ENCODE peak calls at places on chromosomes 13 and 19, in six cellular contexts. One of them, this sample, is unnamed.
A peak's percentile ranks its signal among the peaks of the same experiment; 100 is the strongest.

GRCh38 chr19:6721773-6722172 is 1.3 kb upstream of the C3 start:
- DNase-seq in stomach: no peak
- DNase-seq in IMR-90: no peak
- DNase-seq in HCT116: no peak
- DNase-seq in psoas muscle: peak; percentile 21
- DNase-seq in endothelial cell of umbilical vein: no peak
- DNase-seq in this sample: no peak

GRCh38 chr19:7904074-7905020 is 670 bp downstream of the MAP2K7 start:
- DNase-seq in psoas muscle: peak; percentile 83
- DNase-seq in stomach: no peak
- DNase-seq in HCT116: no peak
- DNase-seq in endothelial cell of umbilical vein: peak; percentile 21
- DNase-seq in IMR-90: no peak
- DNase-seq in this sample: no peak

GRCh38 chr19:33248954-33249613 is 23.4 kb upstream of the SLC7A10 start:
- DNase-seq in psoas muscle: peak; percentile 60
- DNase-seq in HCT116: no peak
- DNase-seq in endothelial cell of umbilical vein: no peak
- DNase-seq in IMR-90: no peak
- DNase-seq in stomach: peak; percentile 30
- DNase-seq in this sample: no peak

GRCh38 chr19:38425810-38426466 is at the start of gene RASGRP4:
- DNase-seq in endothelial cell of umbilical vein: no peak
- DNase-seq in stomach: no peak
- DNase-seq in psoas muscle: peak; percentile 66
- DNase-seq in HCT116: no peak
- DNase-seq in IMR-90: no peak
- DNase-seq in this sample: no peak

GRCh38 chr13:43316997-43317396 is 293.6 kb downstream of the DNAJC15 start:
- DNase-seq in HCT116: no peak
- DNase-seq in psoas muscle: peak; percentile 72
- DNase-seq in IMR-90: peak; percentile 67
- DNase-seq in stomach: no peak
- DNase-seq in endothelial cell of umbilical vein: peak; percentile 82
- DNase-seq in this sample: peak; percentile 50

GRCh38 chr19:41860419-41861097 is 503 bp downstream of the RPS19 start:
- DNase-seq in psoas muscle: peak; percentile 55
- DNase-seq in endothelial cell of umbilical vein: peak; percentile 40
- DNase-seq in IMR-90: no peak
- DNase-seq in stomach: no peak
- DNase-seq in HCT116: no peak
- DNase-seq in this sample: no peak

GRCh38 chr19:16325671-16326400 is 1.2 kb downstream of the KLF2 start:
- DNase-seq in stomach: no peak
- DNase-seq in endothelial cell of umbilical vein: peak; percentile 29
- DNase-seq in psoas muscle: peak; percentile 70
- DNase-seq in HCT116: no peak
- DNase-seq in IMR-90: no peak
- DNase-seq in this sample: no peak

GRCh38 chr19:52742516-52742915 is 7.7 kb upstream of the ZNF611 start:
- DNase-seq in IMR-90: no peak
- DNase-seq in HCT116: no peak
- DNase-seq in stomach: no peak
- DNase-seq in endothelial cell of umbilical vein: no peak
- DNase-seq in psoas muscle: no peak
- DNase-seq in this sample: no peak

GRCh38 chr19:37975596-37976515 is 68.8 kb downstream of the SIPA1L3 start:
- DNase-seq in endothelial cell of umbilical vein: no peak
- DNase-seq in HCT116: no peak
- DNase-seq in stomach: no peak
- DNase-seq in IMR-90: no peak
- DNase-seq in psoas muscle: no peak
- DNase-seq in this sample: no peak

GRCh38 chr19:51531349-51532315 is at the start of gene SIGLEC6:
- DNase-seq in stomach: peak; percentile 37
- DNase-seq in IMR-90: no peak
- DNase-seq in endothelial cell of umbilical vein: no peak
- DNase-seq in HCT116: no peak
- DNase-seq in psoas muscle: peak; percentile 67
- DNase-seq in this sample: no peak

GRCh38 chr13:33168326-33168960 is 117.1 kb downstream of the STARD13 start:
- DNase-seq in stomach: no peak
- DNase-seq in endothelial cell of umbilical vein: no peak
- DNase-seq in IMR-90: no peak
- DNase-seq in psoas muscle: no peak
- DNase-seq in HCT116: no peak
- DNase-seq in this sample: peak; percentile 42

GRCh38 chr19:38564981-38565685 is 52.6 kb downstream of the MAP4K1 start:
- DNase-seq in endothelial cell of umbilical vein: no peak
- DNase-seq in IMR-90: no peak
- DNase-seq in stomach: no peak
- DNase-seq in HCT116: no peak
- DNase-seq in psoas muscle: peak; percentile 51
- DNase-seq in this sample: no peak

GRCh38 chr19:40740747-40741146 is 9.5 kb downstream of the ACTMAP start:
- DNase-seq in HCT116: no peak
- DNase-seq in IMR-90: no peak
- DNase-seq in psoas muscle: peak; percentile 86
- DNase-seq in endothelial cell of umbilical vein: no peak
- DNase-seq in stomach: no peak
- DNase-seq in this sample: no peak

GRCh38 chr19:35714601-35715354 is 3.0 kb upstream of the KMT2B start:
- DNase-seq in stomach: no peak
- DNase-seq in IMR-90: no peak
- DNase-seq in endothelial cell of umbilical vein: no peak
- DNase-seq in psoas muscle: no peak
- DNase-seq in HCT116: no peak
- DNase-seq in this sample: no peak

GRCh38 chr13:103218253-103218652 is 152.0 kb upstream of the SLC10A2 start:
- DNase-seq in stomach: no peak
- DNase-seq in HCT116: no peak
- DNase-seq in endothelial cell of umbilical vein: no peak
- DNase-seq in IMR-90: no peak
- DNase-seq in psoas muscle: no peak
- DNase-seq in this sample: peak; percentile 9

GRCh38 chr13:97256343-97256783 is 34.2 kb downstream of the MBNL2 start:
- DNase-seq in HCT116: peak; percentile 98
- DNase-seq in stomach: no peak
- DNase-seq in endothelial cell of umbilical vein: peak; percentile 97
- DNase-seq in psoas muscle: no peak
- DNase-seq in IMR-90: peak; percentile 97
- DNase-seq in this sample: peak; percentile 99

GRCh38 chr13:97252735-97253134 is 30.6 kb downstream of the MBNL2 start:
- DNase-seq in stomach: no peak
- DNase-seq in IMR-90: no peak
- DNase-seq in psoas muscle: no peak
- DNase-seq in endothelial cell of umbilical vein: no peak
- DNase-seq in HCT116: no peak
- DNase-seq in this sample: no peak

GRCh38 chr13:97255515-97255999 is 33.4 kb downstream of the MBNL2 start:
- DNase-seq in HCT116: no peak
- DNase-seq in endothelial cell of umbilical vein: no peak
- DNase-seq in psoas muscle: no peak
- DNase-seq in IMR-90: peak; percentile 47
- DNase-seq in stomach: no peak
- DNase-seq in this sample: no peak

GRCh38 chr13:97254809-97255208 is 32.7 kb downstream of the MBNL2 start:
- DNase-seq in stomach: no peak
- DNase-seq in IMR-90: peak; percentile 86
- DNase-seq in endothelial cell of umbilical vein: no peak
- DNase-seq in HCT116: peak; percentile 93
- DNase-seq in psoas muscle: no peak
- DNase-seq in this sample: peak; percentile 89

GRCh38 chr13:97253581-97254293 is 31.6 kb downstream of the MBNL2 start:
- DNase-seq in IMR-90: no peak
- DNase-seq in psoas muscle: no peak
- DNase-seq in stomach: no peak
- DNase-seq in HCT116: no peak
- DNase-seq in endothelial cell of umbilical vein: no peak
- DNase-seq in this sample: no peak
- H3K4me1 ChIP-seq in IMR-90: peaks cover 31% of the 10 kb centered on the region
- H3K4me1 ChIP-seq in psoas muscle: peaks cover 90% of the 10 kb centered on the region
- H3K4me1 ChIP-seq in stomach: peaks cover 52% of the 10 kb centered on the region
- H3K4me1 ChIP-seq in HCT116: peaks cover 86% of the 10 kb centered on the region
- H3K4me1 ChIP-seq in endothelial cell of umbilical vein: peaks cover 64% of the 10 kb centered on the region
- H3K4me1 ChIP-seq in this sample: peaks cover 55% of the 10 kb centered on the region

GRCh38 chr19:12034610-12035009 is 869 bp downstream of the ZNF433 start:
- DNase-seq in stomach: no peak
- DNase-seq in psoas muscle: no peak
- DNase-seq in IMR-90: no peak
- DNase-seq in endothelial cell of umbilical vein: no peak
- DNase-seq in HCT116: no peak
- DNase-seq in this sample: no peak
- H3K4me3 ChIP-seq in stomach: peak overlapping the region; percentile 89
- H3K4me3 ChIP-seq in psoas muscle: peak overlapping the region; percentile 98
- H3K4me3 ChIP-seq in IMR-90: peak overlapping the region; percentile 90
- H3K4me3 ChIP-seq in endothelial cell of umbilical vein: peak overlapping the region; percentile 87
- H3K4me3 ChIP-seq in HCT116: no peak overlapping the region
- H3K4me3 ChIP-seq in this sample: peak overlapping the region; percentile 70

GRCh38 chr13:46166947-46167610 is 14.9 kb downstream of the LCP1 start:
- DNase-seq in HCT116: no peak
- DNase-seq in IMR-90: no peak
- DNase-seq in psoas muscle: no peak
- DNase-seq in endothelial cell of umbilical vein: no peak
- DNase-seq in stomach: no peak
- DNase-seq in this sample: no peak

GRCh38 chr13:46170687-46171086 is 11.3 kb downstream of the LCP1 start:
- DNase-seq in psoas muscle: no peak
- DNase-seq in stomach: no peak
- DNase-seq in HCT116: no peak
- DNase-seq in IMR-90: no peak
- DNase-seq in endothelial cell of umbilical vein: no peak
- DNase-seq in this sample: no peak

GRCh38 chr13:46168341-46168740 is 13.6 kb downstream of the LCP1 start:
- DNase-seq in HCT116: no peak
- DNase-seq in endothelial cell of umbilical vein: no peak
- DNase-seq in stomach: no peak
- DNase-seq in IMR-90: no peak
- DNase-seq in psoas muscle: no peak
- DNase-seq in this sample: no peak

GRCh38 chr13:46170268-46170667 is 11.7 kb downstream of the LCP1 start:
- DNase-seq in HCT116: no peak
- DNase-seq in endothelial cell of umbilical vein: no peak
- DNase-seq in IMR-90: no peak
- DNase-seq in stomach: peak; percentile 44
- DNase-seq in psoas muscle: no peak
- DNase-seq in this sample: no peak

DNA sequence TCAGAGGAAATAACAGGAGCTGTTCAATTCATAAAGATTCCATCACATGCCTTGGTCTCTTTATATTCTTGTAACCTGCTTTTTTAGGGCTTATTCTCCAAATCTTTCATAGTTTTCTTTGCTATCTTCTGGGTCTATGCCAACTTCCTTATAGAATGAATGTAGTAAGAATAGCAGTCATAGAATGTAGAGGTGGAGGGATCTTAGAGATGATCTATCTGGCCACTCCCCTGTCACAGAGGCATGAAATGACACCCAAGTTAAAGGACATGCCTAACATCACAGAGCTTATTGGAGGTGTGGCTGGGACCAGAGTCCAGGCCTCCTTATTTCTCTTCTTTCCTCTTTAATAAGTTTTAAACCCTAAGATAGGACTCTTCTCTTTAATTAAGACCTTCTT is 13.2 kb downstream of the LCP1 start:
- DNase-seq in stomach: no peak
- DNase-seq in IMR-90: no peak
- DNase-seq in HCT116: no peak
- DNase-seq in psoas muscle: no peak
- DNase-seq in endothelial cell of umbilical vein: no peak
- DNase-seq in this sample: no peak
- H3K4me1 ChIP-seq in stomach: no peaks in the 10 kb centered on the region
- H3K4me1 ChIP-seq in IMR-90: no peaks in the 10 kb centered on the region
- H3K4me1 ChIP-seq in HCT116: peaks cover 3% of the 10 kb centered on the region
- H3K4me1 ChIP-seq in psoas muscle: peaks cover 3% of the 10 kb centered on the region
- H3K4me1 ChIP-seq in endothelial cell of umbilical vein: no peaks in the 10 kb centered on the region
- H3K4me1 ChIP-seq in this sample: peaks cover 8% of the 10 kb centered on the region

GRCh38 chr13:112586334-112586733 is 1.6 kb downstream of the TUBGCP3 start:
- DNase-seq in endothelial cell of umbilical vein: no peak
- DNase-seq in HCT116: no peak
- DNase-seq in stomach: no peak
- DNase-seq in psoas muscle: no peak
- DNase-seq in IMR-90: no peak
- DNase-seq in this sample: no peak
- H3K4me3 ChIP-seq in endothelial cell of umbilical vein: no peak overlapping the region
- H3K4me3 ChIP-seq in HCT116: peak overlapping the region; percentile 93
- H3K4me3 ChIP-seq in stomach: no peak overlapping the region
- H3K4me3 ChIP-seq in psoas muscle: no peak overlapping the region
- H3K4me3 ChIP-seq in IMR-90: no peak overlapping the region
- H3K4me3 ChIP-seq in this sample: peak overlapping the region; percentile 77

GRCh38 chr19:54574051-54574450 is 461 bp downstream of the LILRA2 start:
- DNase-seq in IMR-90: no peak
- DNase-seq in HCT116: no peak
- DNase-seq in endothelial cell of umbilical vein: no peak
- DNase-seq in stomach: no peak
- DNase-seq in psoas muscle: no peak
- DNase-seq in this sample: no peak

GRCh38 chr19:54572696-54573311 is 786 bp upstream of the LILRA2 start:
- DNase-seq in psoas muscle: no peak
- DNase-seq in IMR-90: no peak
- DNase-seq in endothelial cell of umbilical vein: no peak
- DNase-seq in HCT116: no peak
- DNase-seq in stomach: no peak
- DNase-seq in this sample: no peak

GRCh38 chr19:54574527-54575056 is 1.0 kb downstream of the LILRA2 start:
- DNase-seq in endothelial cell of umbilical vein: no peak
- DNase-seq in psoas muscle: no peak
- DNase-seq in IMR-90: no peak
- DNase-seq in HCT116: no peak
- DNase-seq in stomach: no peak
- DNase-seq in this sample: no peak

GRCh38 chr19:54573330-54573872 is at the start of gene LILRA2:
- DNase-seq in IMR-90: no peak
- DNase-seq in stomach: no peak
- DNase-seq in endothelial cell of umbilical vein: no peak
- DNase-seq in HCT116: no peak
- DNase-seq in psoas muscle: no peak
- DNase-seq in this sample: no peak

GRCh38 chr19:54570316-54570715 is 3.3 kb upstream of the LILRA2 start:
- DNase-seq in HCT116: no peak
- DNase-seq in stomach: no peak
- DNase-seq in psoas muscle: no peak
- DNase-seq in endothelial cell of umbilical vein: no peak
- DNase-seq in IMR-90: no peak
- DNase-seq in this sample: no peak
- H3K4me1 ChIP-seq in HCT116: no peaks in the 10 kb centered on the region
- H3K4me1 ChIP-seq in stomach: no peaks in the 10 kb centered on the region
- H3K4me1 ChIP-seq in psoas muscle: no peaks in the 10 kb centered on the region
- H3K4me1 ChIP-seq in endothelial cell of umbilical vein: no peaks in the 10 kb centered on the region
- H3K4me1 ChIP-seq in IMR-90: no peaks in the 10 kb centered on the region
- H3K4me1 ChIP-seq in this sample: no peaks in the 10 kb centered on the region